ENCODE peak calls at places on chromosomes 5 and 9, in eight cellular contexts. D is IMR-90, F is left ventricle myocardium inferior, G is GDM1, Z is SK-N-SH, E is WTC11, S is stomach, B is T-helper 2 cell. P is an unnamed sample.

GRCh38 chr5:173688708-173689107 is 72.3 kb upstream of the BOD1 start:
- DNase-seq in E (no peak), D (no peak), B (no peak), G (no peak), F (no peak), Z (no peak), S (no peak), P (no peak)

GRCh38 chr5:61734966-61735365 is 402.9 kb downstream of the ZSWIM6 start:
- DNase-seq in D (no peak), S (no peak), G (no peak), E (no peak), F (no peak), Z (no peak), B (no peak), P (no peak)

GRCh38 chr9:98709968-98710965 is 1.5 kb upstream of the GABBR2 start:
- DNase-seq in G (no peak), E (peak), F (no peak), Z (no peak), B (no peak), D (peak), S (no peak), P (no peak)

GRCh38 chr5:150626853-150627276 is 13.6 kb upstream of the SYNPO start:
- DNase-seq in Z (no peak), E (no peak), D (no peak), B (no peak), F (peak), G (no peak), S (peak), P (no peak)

GRCh38 chr9:134592018-134592818 is 49.4 kb upstream of the COL5A1 start:
- DNase-seq in F (peak), Z (no peak), E (no peak), B (no peak), D (peak), S (no peak), G (no peak), P (no peak)

GRCh38 chr5:35672995-35673394 is 55.3 kb downstream of the SPEF2 start:
- DNase-seq in E (no peak), G (no peak), F (no peak), Z (no peak), B (no peak), S (no peak), D (no peak), P (no peak)

GRCh38 chr5:81579525-81579924 is 171.4 kb downstream of the SSBP2 start:
- DNase-seq in Z (peak), B (no peak), S (no peak), G (no peak), F (no peak), D (peak), E (no peak), P (peak)

GRCh38 chr5:150488519-150489357 is 19.2 kb upstream of the NDST1 start:
- DNase-seq in F (peak), S (peak), G (no peak), D (peak), E (no peak), B (no peak), Z (no peak), P (no peak)

GRCh38 chr5:112201141-112201540 is 217.9 kb downstream of the EPB41L4A start:
- DNase-seq in D (no peak), B (no peak), F (no peak), Z (no peak), G (no peak), E (no peak), S (no peak), P (no peak)

GRCh38 chr5:119313876-119314605 is 41.8 kb upstream of the TNFAIP8 start:
- DNase-seq in B (no peak), E (no peak), Z (no peak), D (no peak), G (no peak), F (no peak), S (no peak), P (no peak)

GRCh38 chr9:136921307-136921706 is 23.2 kb downstream of the FBXW5 start:
- DNase-seq in F (no peak), S (no peak), D (no peak), B (no peak), E (no peak), G (no peak), Z (no peak), P (no peak)

GRCh38 chr5:110900829-110901228 is 162.0 kb downstream of the SLC25A46 start:
- DNase-seq in G (no peak), B (no peak), Z (no peak), S (no peak), D (peak), E (no peak), F (no peak), P (no peak)

GRCh38 chr9:125472926-125473701 is 211.5 kb downstream of the GAPVD1 start:
- DNase-seq in E (peak), G (no peak), S (no peak), D (peak), Z (peak), B (no peak), F (peak), P (no peak)

GRCh38 chr5:163563880-163564279 is 58.5 kb downstream of the MAT2B start:
- DNase-seq in E (no peak), D (no peak), S (no peak), B (no peak), Z (no peak), F (no peak), G (no peak), P (no peak)

GRCh38 chr9:35606138-35606504 is 1.1 kb downstream of the TESK1 start:
- DNase-seq in B (no peak), Z (peak), G (no peak), D (no peak), S (no peak), E (no peak), F (no peak), P (no peak)

GRCh38 chr9:93121316-93122241 is 12.5 kb downstream of the NINJ1 start:
- DNase-seq in G (no peak), S (no peak), E (no peak), F (peak), B (no peak), Z (no peak), D (no peak), P (no peak)

GRCh38 chr9:137029058-137029922 is 1.3 kb upstream of the ABCA2 start:
- DNase-seq in S (peak), F (peak), B (peak), Z (peak), D (peak), E (peak), G (peak), P (peak)

GRCh38 chr5:99122976-99123375 is 194.2 kb upstream of the CHD1 start:
- DNase-seq in F (no peak), S (no peak), E (no peak), B (no peak), D (peak), G (no peak), Z (no peak), P (no peak)

GRCh38 chr9:37760416-37761165 is 7.0 kb downstream of the TRMT10B start:
- DNase-seq in F (no peak), B (no peak), S (no peak), Z (no peak), E (no peak), G (no peak), D (peak), P (no peak)

GRCh38 chr5:12848709-12849108 is 944.5 kb upstream of the CTNND2 start:
- DNase-seq in F (no peak), Z (no peak), B (no peak), S (no peak), D (no peak), E (no peak), G (no peak), P (no peak)

GRCh38 chr5:367358-368130 is 46.0 kb downstream of the AHRR start:
- DNase-seq in B (no peak), E (peak), F (no peak), S (no peak), Z (no peak), D (no peak), G (no peak), P (no peak)

GRCh38 chr5:178606269-178606668 is 16.1 kb upstream of the COL23A1 start:
- DNase-seq in Z (no peak), F (no peak), G (no peak), B (no peak), D (no peak), E (no peak), S (no peak), P (no peak)

GRCh38 chr5:124507688-124508087 is 238.8 kb downstream of the ZNF608 start:
- DNase-seq in S (no peak), B (no peak), Z (no peak), G (no peak), D (no peak), E (no peak), F (no peak), P (no peak)

GRCh38 chr9:128636024-128636390 is 20.6 kb downstream of the DYNC2I2 start:
- DNase-seq in E (peak), G (no peak), Z (peak), S (peak), D (no peak), F (peak), B (no peak), P (peak)

GRCh38 chr9:94108584-94108983 is 24.3 kb downstream of the PTPDC1 start:
- DNase-seq in G (no peak), S (no peak), E (no peak), F (peak), Z (no peak), B (no peak), D (peak), P (peak)

GRCh38 chr5:79257314-79257713 is 21.4 kb downstream of the JMY start:
- DNase-seq in Z (no peak), S (no peak), F (no peak), G (no peak), B (no peak), D (no peak), E (no peak), P (no peak)

GRCh38 chr5:159123700-159124099 is 24.0 kb upstream of the EBF1 start:
- DNase-seq in D (no peak), G (no peak), F (no peak), E (no peak), Z (no peak), S (no peak), B (no peak), P (no peak)

GRCh38 chr9:99626424-99626823 is 195.3 kb upstream of the NR4A3 start:
- DNase-seq in F (no peak), S (no peak), E (no peak), G (no peak), Z (no peak), B (no peak), D (no peak), P (no peak)

GRCh38 chr9:136599811-136600660 is 54.2 kb upstream of the NOTCH1 start:
- DNase-seq in E (no peak), F (no peak), G (no peak), Z (no peak), B (no peak), D (no peak), S (no peak), P (no peak)